ENCODE peak calls at places on chromosomes 6 and 20, in nine cellular contexts. P, R, K, E, B, L, T, I and M are unnamed samples.
A peak's percentile ranks its signal among the peaks of the same experiment; 100 is the strongest.

GRCh38 chr6:160795716-160796115 is 93.7 kb downstream of the PLG start:
- DNase-seq in P (no peak), R (no peak), K (no peak), E (no peak), B (no peak), L (peak; percentile 74), T (no peak), I (no peak), M (no peak)

GRCh38 chr20:4326194-4327065 is 311.1 kb upstream of the RNF24 start:
- DNase-seq in P (no peak), R (no peak), K (no peak), E (no peak), B (no peak), L (peak; percentile 27), T (no peak), I (no peak), M (no peak)

GRCh38 chr20:58048096-58048702 is 180.3 kb downstream of the ANKRD60 start:
- DNase-seq in P (no peak), R (no peak), K (no peak), E (peak; percentile 80), B (peak; percentile 34), L (peak; percentile 81), T (peak; percentile 18), I (no peak), M (no peak)

GRCh38 chr6:83065511-83066192 is at the start of gene UBE3D:
- DNase-seq in P (peak; percentile 80), R (peak; percentile 87), K (peak; percentile 89), E (peak; percentile 95), B (peak; percentile 65), L (peak; percentile 90), T (peak; percentile 66), I (peak; percentile 61), M (peak; percentile 90)

GRCh38 chr6:112222111-112222726 is 32.1 kb downstream of the LAMA4 start:
- DNase-seq in P (no peak), R (no peak), K (no peak), E (no peak), B (no peak), L (peak; percentile 83), T (peak; percentile 54), I (peak; percentile 43), M (no peak)

GRCh38 chr6:134074151-134074712 is 21.8 kb upstream of the SLC2A12 start:
- DNase-seq in P (no peak), R (peak; percentile 80), K (no peak), E (no peak), B (no peak), L (no peak), T (no peak), I (no peak), M (no peak)

GRCh38 chr6:106098383-106099234 is 12.5 kb downstream of the PRDM1 start:
- DNase-seq in P (peak; percentile 67), R (no peak), K (no peak), E (no peak), B (no peak), L (peak; percentile 50), T (peak; percentile 68), I (no peak), M (no peak)

GRCh38 chr6:41747256-41748101 is at the start of gene PGC:
- DNase-seq in P (no peak), R (no peak), K (no peak), E (no peak), B (no peak), L (no peak), T (no peak), I (no peak), M (no peak)

GRCh38 chr6:35600659-35601125 is 88.0 kb upstream of the TULP1 start:
- DNase-seq in P (no peak), R (no peak), K (no peak), E (no peak), B (no peak), L (no peak), T (no peak), I (no peak), M (no peak)

GRCh38 chr6:35592178-35592577 is 79.5 kb upstream of the TULP1 start:
- DNase-seq in P (no peak), R (no peak), K (no peak), E (no peak), B (no peak), L (no peak), T (no peak), I (no peak), M (no peak)

GRCh38 chr6:35594503-35595186 is 81.9 kb upstream of the TULP1 start:
- DNase-seq in P (no peak), R (no peak), K (no peak), E (no peak), B (no peak), L (no peak), T (no peak), I (no peak), M (no peak)

GRCh38 chr6:35599761-35600658 is 87.3 kb upstream of the TULP1 start:
- DNase-seq in P (no peak), R (no peak), K (no peak), E (no peak), B (no peak), L (peak; percentile 35), T (no peak), I (no peak), M (no peak)

DNA sequence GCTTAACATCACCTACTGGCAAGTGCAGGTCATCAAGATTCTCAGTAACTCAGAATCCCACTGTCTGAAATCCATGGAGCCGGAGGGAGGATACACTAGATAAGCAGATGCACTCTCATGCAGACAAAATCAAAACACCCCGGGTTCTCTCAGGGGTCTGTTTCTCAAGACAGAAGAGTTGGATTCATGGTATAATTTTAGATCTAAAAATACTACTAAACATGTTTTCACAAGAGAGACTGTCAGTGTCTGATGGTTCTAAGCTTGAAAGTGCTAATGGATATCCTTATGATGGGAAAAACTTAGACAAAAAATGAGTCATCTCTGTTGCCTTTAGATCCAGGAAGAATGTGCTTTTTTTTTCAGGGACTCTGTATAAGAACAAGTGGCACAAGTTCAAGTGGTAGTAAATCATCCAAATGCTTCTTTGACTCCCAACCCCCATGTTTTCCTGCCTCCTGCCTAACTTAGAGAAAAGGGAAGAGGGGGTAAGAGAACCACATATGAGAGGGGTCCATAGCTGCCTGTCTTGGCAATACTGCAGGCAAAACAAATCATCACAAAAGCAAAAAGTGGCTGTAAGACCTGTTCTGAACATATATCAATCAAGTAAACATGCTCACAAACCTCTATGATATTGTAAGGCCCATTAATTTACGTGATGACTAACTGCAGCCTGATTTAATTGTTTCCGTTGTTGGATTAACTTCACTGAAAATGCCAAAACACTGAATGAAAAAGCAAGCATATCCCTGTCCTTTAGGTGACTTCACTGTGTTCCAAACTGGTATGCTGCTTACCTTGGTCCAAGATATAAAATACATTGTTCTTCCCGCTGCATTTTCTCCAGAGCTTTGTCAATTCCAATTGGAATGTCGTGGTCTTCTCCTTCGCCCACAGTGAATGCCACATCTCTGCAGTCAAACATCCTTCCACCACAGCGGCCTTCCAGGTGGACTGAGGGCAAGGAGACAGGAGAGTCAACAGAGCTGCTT is 84.0 kb upstream of the TULP1 start:
- DNase-seq in P (no peak), R (no peak), K (no peak), E (no peak), B (no peak), L (peak; percentile 84), T (peak; percentile 75), I (peak; percentile 46), M (no peak)
- H3K27ac ChIP-seq in P (no peak overlapping the region), R (peak overlapping the region; percentile 18), K (peak overlapping the region; percentile 98), E (peak overlapping the region; percentile 44), B (peak overlapping the region; percentile 70), L (peak overlapping the region; percentile 26), T (peak overlapping the region; percentile 64), I (no peak overlapping the region), M (peak overlapping the region; percentile 39)

GRCh38 chr20:53623454-53624206 is 30.0 kb upstream of the ZNF217 start:
- DNase-seq in P (no peak), R (peak; percentile 35), K (peak; percentile 80), E (peak; percentile 60), B (peak; percentile 63), L (peak; percentile 91), T (peak; percentile 73), I (no peak), M (peak; percentile 77)

GRCh38 chr20:53623127-53623453 is 29.5 kb upstream of the ZNF217 start:
- DNase-seq in P (no peak), R (no peak), K (no peak), E (no peak), B (no peak), L (no peak), T (no peak), I (no peak), M (no peak)

GRCh38 chr20:53622247-53623114 is 28.8 kb upstream of the ZNF217 start:
- DNase-seq in P (no peak), R (no peak), K (no peak), E (no peak), B (no peak), L (no peak), T (no peak), I (no peak), M (peak; percentile 58)

GRCh38 chr20:53617791-53618489 is 24.3 kb upstream of the ZNF217 start:
- DNase-seq in P (no peak), R (no peak), K (peak; percentile 38), E (no peak), B (no peak), L (no peak), T (no peak), I (no peak), M (no peak)

DNA sequence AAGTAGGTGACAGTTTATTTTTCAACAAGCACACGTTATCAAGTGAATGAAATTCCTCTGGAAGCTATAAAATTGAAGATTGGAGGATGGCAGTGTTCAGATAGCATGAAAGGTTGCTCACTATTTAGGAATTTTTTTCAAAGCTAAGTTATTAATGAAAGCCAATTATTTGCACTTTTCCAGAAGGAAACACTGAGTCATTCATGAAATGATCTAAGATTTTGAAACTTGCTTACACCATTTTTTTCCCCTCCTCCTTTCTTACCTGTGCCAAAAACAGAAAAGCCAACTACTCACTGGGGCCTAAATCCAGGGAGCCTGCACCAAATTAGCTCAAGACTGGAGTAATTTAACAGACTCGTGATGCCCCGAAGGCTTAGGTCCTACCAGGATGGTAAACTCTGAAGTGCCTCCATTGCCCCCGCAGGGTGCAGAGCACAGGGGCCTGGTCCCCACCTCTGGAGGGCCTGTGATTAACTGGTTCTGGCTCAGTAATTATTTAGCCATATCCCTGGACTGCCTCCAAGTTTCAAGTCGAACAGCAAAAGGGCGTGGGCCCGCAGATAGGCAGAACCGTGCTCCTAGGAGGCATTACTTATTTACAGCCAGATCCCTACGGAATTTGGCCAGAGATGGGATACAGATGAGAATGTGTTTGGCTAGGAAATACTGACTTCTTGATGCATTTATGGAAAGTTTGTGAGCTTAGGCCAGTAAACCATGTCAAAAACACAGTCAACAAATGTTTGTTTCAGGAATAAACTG is 28.0 kb upstream of the ZNF217 start:
- DNase-seq in P (no peak), R (no peak), K (peak; percentile 77), E (no peak), B (peak; percentile 50), L (peak; percentile 91), T (no peak), I (no peak), M (peak; percentile 81)
- H3K4me3 ChIP-seq in P (no peak overlapping the region), R (no peak overlapping the region), K (no peak overlapping the region), E (no peak overlapping the region), B (no peak overlapping the region), L (peak overlapping the region; percentile 34), T (no peak overlapping the region), I (no peak overlapping the region), M (peak overlapping the region; percentile 1)

DNA sequence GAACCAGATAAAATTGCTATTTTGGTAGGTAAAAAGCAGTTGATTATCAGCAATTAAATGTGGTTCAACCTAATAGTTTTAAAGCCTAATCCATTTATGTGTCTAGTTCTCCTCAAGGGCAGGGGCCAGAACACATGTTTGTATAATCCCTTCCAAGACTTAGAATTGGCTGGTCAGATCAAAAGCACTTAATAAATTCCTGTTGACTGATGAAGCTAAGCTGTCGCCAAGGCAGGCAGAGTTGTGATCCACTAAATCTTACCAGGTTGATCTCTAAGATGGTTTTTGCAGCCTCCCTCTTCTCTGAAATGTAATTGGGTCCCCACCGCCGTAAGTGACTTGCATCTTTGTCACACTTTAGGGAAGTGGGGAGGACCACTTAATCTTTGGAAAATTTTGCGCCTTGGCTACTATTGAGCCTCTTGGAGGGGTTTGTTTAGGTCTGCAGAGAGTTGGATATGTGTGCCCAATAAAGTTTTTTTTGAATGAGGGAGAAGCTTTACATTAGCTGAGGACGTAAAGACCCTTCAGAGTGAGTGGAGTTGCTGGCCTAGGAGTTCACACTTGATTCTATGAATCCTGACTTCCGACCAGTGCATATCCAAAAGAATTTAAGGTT is 65.9 kb downstream of the PHF20 start:
- DNase-seq in P (no peak), R (no peak), K (no peak), E (no peak), B (no peak), L (peak; percentile 28), T (no peak), I (no peak), M (no peak)
- H3K27ac ChIP-seq in P (no peak overlapping the region), R (no peak overlapping the region), K (no peak overlapping the region), E (no peak overlapping the region), B (no peak overlapping the region), L (no peak overlapping the region), T (no peak overlapping the region), I (no peak overlapping the region), M (no peak overlapping the region)

DNA sequence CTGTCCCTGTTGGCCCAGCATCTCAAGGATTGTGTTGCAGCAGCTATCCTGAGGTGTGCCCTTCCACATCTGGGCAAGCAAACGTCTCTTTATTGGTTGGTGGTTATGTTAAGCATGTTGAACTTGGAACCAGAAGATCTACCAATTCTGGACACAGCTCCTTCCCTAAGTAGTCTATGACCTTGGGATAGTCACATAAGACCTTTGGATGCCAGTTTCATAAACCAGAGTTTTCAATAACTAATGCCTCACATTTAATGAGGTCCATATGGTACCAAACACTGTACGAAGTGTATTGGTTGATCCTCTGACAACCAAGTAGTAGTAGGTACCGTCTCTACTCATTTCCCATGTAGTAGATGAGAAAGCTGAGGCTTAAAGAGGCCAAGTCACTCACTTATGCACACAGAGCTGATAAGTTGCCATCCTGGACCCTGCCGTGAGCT is 3.7 kb downstream of the CYP24A1 start:
- DNase-seq in P (no peak), R (no peak), K (no peak), E (no peak), B (no peak), L (no peak), T (no peak), I (no peak), M (no peak)
- H3K4me3 ChIP-seq in P (no peak overlapping the region), R (no peak overlapping the region), K (no peak overlapping the region), E (no peak overlapping the region), B (no peak overlapping the region), L (no peak overlapping the region), T (no peak overlapping the region), I (no peak overlapping the region), M (no peak overlapping the region)